ENCODE peak calls at places on chromosomes 13 and 19, in six cellular contexts. R is GM23248, U is head of caudate nucleus, H is T-helper 1 cell, Z is NCI-H1694 treated with DMSO at 0.1 percent for 48 hours, K is AG08396. O is an unnamed sample.

GRCh38 chr19:48480151-48480475 is 10.9 kb downstream of the CYTH2 start:
- DNase-seq in K (peak), Z (no peak), R (peak), H (no peak), U (peak), O (peak)

GRCh38 chr19:18645035-18645511 is 8.2 kb downstream of the KLHL26 start:
- DNase-seq in R (peak), H (no peak), U (peak), K (no peak), Z (no peak), O (no peak)

GRCh38 chr19:29372461-29372860 is 153.3 kb upstream of the VSTM2B start:
- DNase-seq in U (no peak), K (no peak), H (no peak), Z (no peak), R (no peak), O (no peak)

GRCh38 chr19:38538793-38539528 is 78.8 kb downstream of the MAP4K1 start:
- DNase-seq in K (no peak), Z (no peak), H (no peak), R (no peak), U (no peak), O (no peak)

GRCh38 chr19:41695745-41696144 is 7.7 kb upstream of the CEACAM7 start:
- DNase-seq in R (no peak), Z (no peak), H (no peak), K (no peak), U (no peak), O (no peak)

GRCh38 chr13:76992548-76993001 is 694 bp downstream of the CLN5 start:
- DNase-seq in U (peak), Z (no peak), K (peak), H (no peak), R (peak), O (peak)

GRCh38 chr13:21033866-21034601 is 27.4 kb downstream of the LATS2 start:
- DNase-seq in Z (no peak), U (no peak), K (peak), R (peak), H (no peak), O (peak)

GRCh38 chr13:51684076-51684475 is 99.8 kb downstream of the WDFY2 start:
- DNase-seq in R (peak), K (peak), Z (no peak), H (no peak), U (no peak), O (peak)

GRCh38 chr13:71813187-71813586 is 53.8 kb downstream of the DACH1 start:
- DNase-seq in H (no peak), U (no peak), Z (no peak), R (no peak), K (no peak), O (no peak)

GRCh38 chr13:27174766-27175455 is 3.3 kb upstream of the USP12 start:
- DNase-seq in Z (no peak), U (no peak), H (no peak), K (no peak), R (peak), O (peak)

GRCh38 chr13:32032780-32033179 is 1.2 kb downstream of the FRY start:
- DNase-seq in R (no peak), U (no peak), Z (no peak), H (no peak), K (no peak), O (no peak)

GRCh38 chr19:20471441-20471840 is 94.1 kb downstream of the ZNF737 start:
- DNase-seq in H (no peak), Z (no peak), K (no peak), U (no peak), R (no peak), O (no peak)

GRCh38 chr19:3852614-3853254 is 16.1 kb downstream of the ZFR2 start:
- DNase-seq in Z (peak), K (peak), U (no peak), H (no peak), R (peak), O (peak)

GRCh38 chr19:18519962-18520847 is 1.7 kb downstream of the ELL start:
- DNase-seq in K (peak), H (no peak), Z (peak), R (peak), U (peak), O (peak)

GRCh38 chr19:3073931-3074595 is 11.8 kb upstream of the TLE5 start:
- DNase-seq in R (peak), H (no peak), Z (no peak), K (peak), U (no peak), O (peak)

GRCh38 chr19:750640-751423 is at the start of gene MISP:
- DNase-seq in K (no peak), R (no peak), U (no peak), Z (no peak), H (no peak), O (no peak)

GRCh38 chr13:68066879-68067513 is 836.9 kb upstream of the PCDH9 start:
- DNase-seq in R (no peak), H (no peak), Z (no peak), K (no peak), U (no peak), O (peak)

GRCh38 chr19:47699360-47699917 is 13.8 kb upstream of the EHD2 start:
- DNase-seq in Z (no peak), U (peak), K (peak), R (peak), H (no peak), O (peak)

GRCh38 chr13:74644239-74644638 is 510.0 kb upstream of the KLF12 start:
- DNase-seq in Z (no peak), H (no peak), K (no peak), R (peak), U (no peak), O (peak)

GRCh38 chr19:32403291-32403995 is 2.1 kb upstream of the DPY19L3 start:
- DNase-seq in K (no peak), U (no peak), H (no peak), R (no peak), Z (no peak), O (no peak)

GRCh38 chr19:40542197-40542859 is 34.3 kb upstream of the SHKBP1 start:
- DNase-seq in K (peak), Z (peak), H (no peak), U (no peak), R (peak), O (no peak)

GRCh38 chr13:97971519-97971918 is 18.0 kb downstream of the IPO5 start:
- DNase-seq in U (no peak), R (no peak), Z (no peak), H (no peak), K (no peak), O (no peak)

GRCh38 chr13:27622102-27622820 is 569 bp downstream of the POLR1D start:
- DNase-seq in U (no peak), H (no peak), K (peak), R (peak), Z (no peak), O (peak)

GRCh38 chr19:20186163-20186562 is 19.1 kb downstream of the ZNF486 start:
- DNase-seq in U (no peak), H (no peak), R (peak), K (no peak), Z (no peak), O (no peak)

GRCh38 chr19:38655148-38655824 is 7.8 kb downstream of the ACTN4 start:
- DNase-seq in U (no peak), K (no peak), Z (no peak), H (no peak), R (peak), O (no peak)

GRCh38 chr13:95644611-95645052 is at the start of gene DZIP1:
- DNase-seq in R (peak), K (peak), U (peak), H (no peak), Z (peak), O (peak)

GRCh38 chr19:32339988-32340874 is 5.2 kb upstream of the ZNF507 start:
- DNase-seq in U (peak), R (peak), H (peak), K (peak), Z (peak), O (peak)

GRCh38 chr19:16143399-16144215 is at the start of gene HSH2D:
- DNase-seq in K (no peak), H (peak), U (no peak), Z (no peak), R (no peak), O (no peak)

GRCh38 chr19:8357007-8357521 is 6.9 kb upstream of the ANGPTL4 start:
- DNase-seq in Z (no peak), R (no peak), H (no peak), K (no peak), U (no peak), O (no peak)

GRCh38 chr13:46178821-46179220 is 3.2 kb downstream of the LCP1 start:
- DNase-seq in U (no peak), Z (no peak), R (no peak), H (no peak), K (no peak), O (no peak)

GRCh38 chr19:33064778-33065550 is at the start of gene RHPN2:
- DNase-seq in R (peak), Z (peak), H (no peak), U (peak), K (peak), O (peak)

GRCh38 chr19:56476671-56477428 is at the start of gene ZNF667:
- DNase-seq in Z (no peak), H (no peak), K (peak), U (peak), R (peak), O (peak)

GRCh38 chr19:13339869-13340268 is 166.4 kb downstream of the CACNA1A start:
- DNase-seq in K (no peak), R (no peak), Z (no peak), U (peak), H (no peak), O (no peak)

O was measured in iris pigment epithelial cell.